ENCODE peak calls at places on chromosomes 12 and 14, in five cellular contexts. Z is activated CD4-positive, alpha-beta T cell treated with anti-CD3 and anti-CD28 coated beads, Interleukin-2, amount 50 U/mL, for 48 hours; G is kidney glomerular epithelial cell; D is EH; H is SK-N-DZ. T is an unnamed sample.

GRCh38 chr14:37142835-37143499 is 29.4 kb downstream of the SLC25A21 start:
- DNase-seq in Z (no peak), G (peak; percentile 95), D (peak; percentile 58), H (no peak), T (no peak)

GRCh38 chr12:117649796-117650195 is 288.4 kb upstream of the NOS1 start:
- DNase-seq in Z (no peak), G (no peak), D (no peak), H (no peak), T (no peak)

GRCh38 chr14:59677771-59678211 is 101.2 kb upstream of the CCDC175 start:
- DNase-seq in Z (no peak), G (peak; percentile 76), D (peak; percentile 92), H (no peak), T (no peak)

GRCh38 chr14:31843361-31844091 is 233.6 kb upstream of the ARHGAP5 start:
- DNase-seq in Z (no peak), G (no peak), D (peak; percentile 14), H (no peak), T (no peak)

GRCh38 chr14:32625211-32625610 is 296.1 kb downstream of the AKAP6 start:
- DNase-seq in Z (no peak), G (no peak), D (no peak), H (no peak), T (no peak)

GRCh38 chr14:37262649-37263048 is 64.9 kb downstream of the MIPOL1 start:
- DNase-seq in Z (no peak), G (no peak), D (no peak), H (no peak), T (no peak)

GRCh38 chr12:128813392-128813791 is 10.4 kb downstream of the SLC15A4 start:
- DNase-seq in Z (no peak), G (no peak), D (peak; percentile 43), H (no peak), T (no peak)

GRCh38 chr12:124694846-124695497 is 127.6 kb upstream of the NCOR2 start:
- DNase-seq in Z (no peak), G (peak; percentile 94), D (peak; percentile 94), H (peak; percentile 64), T (no peak)

GRCh38 chr12:95633049-95633545 is 81.8 kb upstream of the USP44 start:
- DNase-seq in Z (peak; percentile 18), G (peak; percentile 61), D (peak; percentile 91), H (no peak), T (no peak)

GRCh38 chr14:102066041-102066451 is 20.8 kb downstream of the HSP90AA1 start:
- DNase-seq in Z (no peak), G (no peak), D (no peak), H (no peak), T (no peak)

GRCh38 chr14:65336191-65336591 is 76.3 kb upstream of the FUT8 start:
- DNase-seq in Z (peak; percentile 66), G (peak; percentile 9), D (peak; percentile 88), H (no peak), T (no peak)

GRCh38 chr12:103841690-103842584 is 903 bp upstream of the NT5DC3 start:
- DNase-seq in Z (peak; percentile 40), G (peak; percentile 75), D (peak; percentile 96), H (peak; percentile 60), T (no peak)

GRCh38 chr12:15757553-15758255 is 31.5 kb downstream of the EPS8 start:
- DNase-seq in Z (no peak), G (peak; percentile 93), D (peak; percentile 92), H (no peak), T (no peak)

GRCh38 chr14:32336702-32337101 is 7.6 kb downstream of the AKAP6 start:
- DNase-seq in Z (no peak), G (no peak), D (no peak), H (no peak), T (no peak)